ENCODE peak calls at places on chromosomes 13 and 19, in nine cellular contexts. Z is esophagus muscularis mucosa, A is transverse colon, X is upper lobe of left lung, N is stomach, B is SK-N-SH, C is K562, G is sigmoid colon, S is H1. K is an unnamed sample.

GRCh38 chr19:34350161-34350561 is 14.8 kb upstream of the GPI start:
- DNase-seq in Z (no peak), A (no peak), X (no peak), N (no peak), B (no peak), C (no peak), G (no peak), S (no peak), K (no peak)

GRCh38 chr19:4889034-4889825 is 13.5 kb downstream of the ARRDC5 start:
- DNase-seq in Z (no peak), A (no peak), X (no peak), N (no peak), B (no peak), C (peak; percentile 16), G (no peak), S (no peak), K (no peak)

GRCh38 chr13:97335488-97336134 is 98.4 kb upstream of the RAP2A start:
- DNase-seq in Z (no peak), A (no peak), X (no peak), N (no peak), B (no peak), C (no peak), G (no peak), S (no peak), K (no peak)

GRCh38 chr19:34365463-34366401 is 736 bp downstream of the GPI start:
- DNase-seq in Z (no peak), A (peak; percentile 56), X (peak; percentile 40), N (peak; percentile 66), B (peak; percentile 67), C (peak; percentile 68), G (peak; percentile 73), S (peak; percentile 60), K (no peak)

GRCh38 chr19:3699071-3699740 is 1.1 kb downstream of the PIP5K1C start:
- DNase-seq in Z (no peak), A (peak; percentile 50), X (peak; percentile 47), N (no peak), B (peak; percentile 80), C (peak; percentile 63), G (peak; percentile 89), S (no peak), K (peak; percentile 80)

GRCh38 chr19:54551293-54551692 is 22.3 kb upstream of the LILRA2 start:
- DNase-seq in Z (peak; percentile 5), A (no peak), X (no peak), N (no peak), B (no peak), C (no peak), G (no peak), S (no peak), K (no peak)

GRCh38 chr13:64158910-64159309 is 2743.3 kb upstream of the PCDH20 start:
- DNase-seq in Z (no peak), A (no peak), X (no peak), N (no peak), B (peak; percentile 5), C (peak; percentile 0), G (no peak), S (no peak), K (no peak)

GRCh38 chr13:112991611-112992010 is 22.6 kb downstream of the MCF2L start:
- DNase-seq in Z (no peak), A (no peak), X (no peak), N (no peak), B (no peak), C (no peak), G (no peak), S (no peak), K (no peak)

GRCh38 chr13:20197361-20197834 is 4.7 kb upstream of the GJB2 start:
- DNase-seq in Z (no peak), A (no peak), X (no peak), N (no peak), B (peak; percentile 59), C (peak; percentile 10), G (no peak), S (no peak), K (no peak)

GRCh38 chr19:5498817-5499535 is 43.8 kb downstream of the ZNRF4 start:
- DNase-seq in Z (no peak), A (no peak), X (no peak), N (no peak), B (no peak), C (no peak), G (no peak), S (peak; percentile 88), K (no peak)

GRCh38 chr13:97231832-97232201 is 9.7 kb downstream of the MBNL2 start:
- DNase-seq in Z (no peak), A (no peak), X (no peak), N (no peak), B (no peak), C (no peak), G (no peak), S (no peak), K (no peak)

DNA sequence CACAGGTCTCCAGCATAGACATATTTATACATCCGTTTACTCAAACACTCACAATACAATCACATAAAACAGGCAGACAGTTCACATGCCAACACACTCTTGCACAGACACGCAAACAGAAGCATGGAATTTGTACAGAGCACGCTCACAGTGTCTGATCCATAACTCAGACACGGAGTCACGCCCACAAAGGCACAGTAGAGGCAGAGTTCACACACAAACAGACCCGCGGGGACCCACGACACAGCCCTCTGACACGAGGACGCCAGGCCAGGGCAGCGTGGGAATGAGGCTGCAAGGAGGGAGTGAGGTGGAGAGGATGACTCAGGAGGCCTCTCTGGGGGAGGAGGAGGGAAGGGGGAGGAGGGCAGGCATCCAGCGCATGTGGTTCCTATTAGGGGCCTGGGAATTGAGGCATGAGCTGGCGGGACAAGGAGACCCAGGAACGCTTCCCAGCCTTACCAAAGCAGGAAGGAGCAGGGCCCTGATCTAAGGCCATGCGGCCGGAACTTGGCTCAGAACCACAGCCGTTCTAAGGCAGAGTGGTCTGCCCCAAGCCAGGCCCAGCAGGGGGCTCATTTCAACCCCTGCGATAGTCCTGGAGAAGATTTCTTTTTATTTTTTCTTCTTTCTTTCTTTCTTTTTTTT is 9.1 kb upstream of the OLFM2 start:
- DNase-seq in Z (peak; percentile 93), A (peak; percentile 73), X (peak; percentile 27), N (peak; percentile 41), B (peak; percentile 78), C (peak; percentile 71), G (peak; percentile 98), S (no peak), K (peak; percentile 92)
- TF ChIP-seq EP300 in Z (no peak), A (no peak), X (no peak), N (no peak), B (peak; percentile 53), C (no peak), G (no peak), S (no peak), K (no peak)

GRCh38 chr19:10752913-10753285 is 35.0 kb downstream of the DNM2 start:
- DNase-seq in Z (no peak), A (no peak), X (no peak), N (no peak), B (no peak), C (no peak), G (no peak), S (no peak), K (no peak)

GRCh38 chr19:10749435-10750384 is 31.8 kb downstream of the DNM2 start:
- DNase-seq in Z (no peak), A (peak; percentile 84), X (peak; percentile 85), N (peak; percentile 87), B (no peak), C (no peak), G (no peak), S (no peak), K (no peak)

GRCh38 chr19:10753305-10753704 is 35.4 kb downstream of the DNM2 start:
- DNase-seq in Z (no peak), A (no peak), X (no peak), N (no peak), B (no peak), C (no peak), G (no peak), S (no peak), K (no peak)

GRCh38 chr19:10752237-10752912 is 34.5 kb downstream of the DNM2 start:
- DNase-seq in Z (no peak), A (no peak), X (no peak), N (no peak), B (no peak), C (no peak), G (no peak), S (no peak), K (no peak)

DNA sequence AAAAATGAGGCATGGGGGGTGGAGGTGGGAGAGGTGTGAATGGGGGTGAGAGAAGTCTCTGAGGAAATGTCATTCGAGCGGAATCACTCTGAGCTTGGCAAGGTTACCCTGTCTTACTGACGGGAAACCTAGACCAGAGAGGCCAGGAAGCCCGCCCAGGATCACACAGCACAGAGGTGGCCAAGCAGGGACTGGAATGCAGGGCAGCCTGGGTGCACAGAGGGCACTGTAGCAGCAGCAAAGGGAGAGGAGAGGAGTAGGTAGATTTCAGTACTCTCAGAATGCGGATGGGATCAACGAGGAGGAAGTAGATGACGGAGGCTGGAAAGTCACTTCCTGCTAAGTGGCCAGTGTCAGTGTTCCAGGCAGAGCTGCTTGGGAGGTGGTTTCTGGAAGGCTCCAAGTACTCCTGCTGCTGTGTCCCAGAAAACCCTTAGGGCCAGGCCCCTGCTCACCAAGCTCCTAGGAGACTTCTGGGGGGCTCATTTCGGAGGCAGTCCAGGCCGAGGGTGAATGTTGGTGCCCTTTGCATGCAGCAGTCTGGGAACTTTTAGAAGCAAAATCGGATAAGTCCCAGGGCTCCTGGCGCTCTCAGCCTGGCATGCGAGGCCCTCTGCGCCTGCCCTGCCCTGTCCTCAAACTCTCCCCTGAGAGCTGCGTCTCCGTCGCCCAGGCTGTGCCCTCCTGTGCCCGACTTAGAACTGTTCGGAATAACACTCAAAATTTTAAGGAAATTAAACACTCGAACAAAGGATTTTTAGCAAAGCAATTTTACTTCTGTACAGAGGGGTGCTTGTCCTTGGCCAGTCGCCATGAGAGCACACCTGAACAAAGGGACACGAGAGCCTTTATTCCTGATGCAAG is 33.5 kb downstream of the DNM2 start:
- DNase-seq in Z (no peak), A (peak; percentile 77), X (peak; percentile 87), N (peak; percentile 74), B (no peak), C (no peak), G (no peak), S (no peak), K (no peak)
- TF ChIP-seq POLR2AphosphoS5 in Z (peak; percentile 45), A (no peak), X (peak; percentile 63), N (no peak), B (no peak), C (no peak), G (no peak), S (no peak), K (no peak)

DNA sequence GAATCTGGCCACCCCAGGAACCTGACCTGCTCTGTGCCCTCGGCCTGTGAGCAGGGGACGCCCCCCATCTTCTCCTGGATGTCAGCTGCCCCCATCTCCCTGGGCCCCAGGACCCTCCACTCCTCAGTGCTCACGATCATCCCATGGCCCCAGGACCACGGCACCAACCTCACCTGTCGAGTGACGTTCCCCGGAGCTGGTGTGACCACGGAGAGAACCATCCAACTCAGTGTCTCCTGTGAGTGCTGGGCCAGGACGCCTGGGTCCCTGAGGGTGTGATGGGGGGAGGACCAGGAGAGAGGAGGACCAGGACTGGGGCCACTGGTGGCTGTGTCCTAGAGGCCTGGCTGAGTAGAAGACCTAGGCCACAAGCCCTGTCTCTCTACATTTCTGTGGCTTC is 13.0 kb upstream of the CD33 start:
- DNase-seq in Z (no peak), A (no peak), X (no peak), N (no peak), B (no peak), C (no peak), G (no peak), S (no peak), K (no peak)
- H3K9me3 ChIP-seq in Z (no peaks in the 10 kb centered on the region), A (no peaks in the 10 kb centered on the region), X (no peaks in the 10 kb centered on the region), N (no peaks in the 10 kb centered on the region), B (no peaks in the 10 kb centered on the region), C (no peaks in the 10 kb centered on the region), G (no peaks in the 10 kb centered on the region), S (peaks cover 18% of the 10 kb centered on the region), K (no peaks in the 10 kb centered on the region)

GRCh38 chr13:49246850-49247721 is 639 bp upstream of the CDADC1 start:
- DNase-seq in Z (no peak), A (no peak), X (peak; percentile 74), N (no peak), B (no peak), C (peak; percentile 14), G (no peak), S (no peak), K (peak; percentile 83)
- TF ChIP-seq EP300 in Z (no peak), A (no peak), X (no peak), N (peak; percentile 56), B (no peak), C (no peak), G (peak; percentile 42), S (no peak), K (no peak)